ENCODE peak calls at places on chromosomes 6 and 20, in seven cellular contexts. H is heart left ventricle; Q is GM13976; M is globus pallidus; I is epithelial cell of esophagus; O is adrenal gland; D is stimulated activated CD8-positive, alpha-beta memory T cell treated with anti-CD3 and anti-CD28 coated beads, Interleukin-2, amount 100 ng/mL, for 1 hour. G is an unnamed sample.

GRCh38 chr6:12163149-12163548 is 127.0 kb upstream of the EDN1 start:
- DNase-seq in H (no peak), Q (peak; percentile 41), M (no peak), I (no peak), O (no peak), D (peak; percentile 7), G (no peak)

GRCh38 chr6:13427838-13428527 is 59.4 kb downstream of the GFOD1 start:
- DNase-seq in H (no peak), Q (peak; percentile 77), M (no peak), I (no peak), O (no peak), D (peak; percentile 48), G (no peak)

GRCh38 chr20:3563548-3564177 is 92.8 kb downstream of the ATRN start:
- DNase-seq in H (no peak), Q (peak; percentile 43), M (peak; percentile 40), I (peak; percentile 63), O (no peak), D (no peak), G (peak; percentile 38)

GRCh38 chr6:142925575-142926110 is 19.3 kb downstream of the HIVEP2 start:
- DNase-seq in H (no peak), Q (no peak), M (no peak), I (peak; percentile 29), O (no peak), D (no peak), G (no peak)

GRCh38 chr20:57069442-57069841 is 197.0 kb downstream of the BMP7 start:
- DNase-seq in H (no peak), Q (no peak), M (no peak), I (no peak), O (no peak), D (no peak), G (no peak)

GRCh38 chr6:144335315-144335861 is 50.3 kb downstream of the UTRN start:
- DNase-seq in H (no peak), Q (no peak), M (no peak), I (peak; percentile 58), O (no peak), D (no peak), G (no peak)

GRCh38 chr20:35515341-35515740 is 14.1 kb downstream of the C20orf173 start:
- DNase-seq in H (no peak), Q (no peak), M (no peak), I (no peak), O (no peak), D (no peak), G (no peak)

GRCh38 chr20:35702051-35702823 is 3.0 kb downstream of the ROMO1 start:
- DNase-seq in H (no peak), Q (no peak), M (no peak), I (peak; percentile 16), O (no peak), D (no peak), G (no peak)

GRCh38 chr6:169328112-169328801 is 74.6 kb upstream of the THBS2 start:
- DNase-seq in H (no peak), Q (no peak), M (no peak), I (peak; percentile 55), O (peak; percentile 76), D (no peak), G (no peak)

GRCh38 chr6:9520417-9521151 is 894.3 kb downstream of the TFAP2A start:
- DNase-seq in H (no peak), Q (no peak), M (no peak), I (peak; percentile 63), O (no peak), D (no peak), G (no peak)

GRCh38 chr6:159044899-159045727 is at the start of gene TAGAP:
- DNase-seq in H (peak; percentile 48), Q (peak; percentile 80), M (peak; percentile 61), I (peak; percentile 12), O (peak; percentile 75), D (peak; percentile 64), G (no peak)

GRCh38 chr6:99276747-99277146 is 72.7 kb downstream of the FAXC start:
- DNase-seq in H (no peak), Q (no peak), M (no peak), I (peak; percentile 36), O (no peak), D (no peak), G (no peak)

GRCh38 chr20:32535316-32535952 is 49.7 kb downstream of the NOL4L start:
- DNase-seq in H (no peak), Q (no peak), M (no peak), I (no peak), O (no peak), D (no peak), G (peak; percentile 84)

GRCh38 chr6:132964101-132964867 is 149.9 kb downstream of the RPS12 start:
- DNase-seq in H (no peak), Q (no peak), M (no peak), I (peak; percentile 40), O (no peak), D (no peak), G (no peak)

GRCh38 chr6:151034825-151035781 is 169.6 kb downstream of the MTHFD1L start:
- DNase-seq in H (no peak), Q (no peak), M (no peak), I (no peak), O (no peak), D (no peak), G (no peak)

GRCh38 chr6:123777554-123777953 is 26.1 kb upstream of the NKAIN2 start:
- DNase-seq in H (no peak), Q (no peak), M (peak; percentile 5), I (peak; percentile 43), O (no peak), D (no peak), G (peak; percentile 57)

GRCh38 chr6:127775371-127775770 is 125.5 kb downstream of the THEMIS start:
- DNase-seq in H (no peak), Q (no peak), M (no peak), I (no peak), O (no peak), D (no peak), G (no peak)

GRCh38 chr6:32568561-32568960 is 21.1 kb downstream of the HLA-DRB1 start:
- DNase-seq in H (no peak), Q (no peak), M (no peak), I (no peak), O (no peak), D (no peak), G (no peak)

GRCh38 chr6:165222315-165223025 is 86.9 kb downstream of the C6orf118 start:
- DNase-seq in H (no peak), Q (no peak), M (no peak), I (no peak), O (no peak), D (no peak), G (no peak)

GRCh38 chr6:45423901-45424627 is 46.3 kb upstream of the SUPT3H start:
- DNase-seq in H (peak; percentile 18), Q (no peak), M (no peak), I (peak; percentile 28), O (no peak), D (no peak), G (no peak)

GRCh38 chr6:132907915-132908314 is 93.5 kb downstream of the RPS12 start:
- DNase-seq in H (no peak), Q (no peak), M (no peak), I (peak; percentile 79), O (no peak), D (no peak), G (no peak)

GRCh38 chr6:89411019-89411268 is 1.1 kb downstream of the RRAGD start:
- DNase-seq in H (no peak), Q (no peak), M (no peak), I (no peak), O (no peak), D (no peak), G (peak; percentile 66)

GRCh38 chr6:30888472-30889137 is 4.3 kb downstream of the DDR1 start:
- DNase-seq in H (no peak), Q (peak; percentile 18), M (peak; percentile 77), I (no peak), O (peak; percentile 21), D (no peak), G (no peak)

GRCh38 chr20:32886652-32887051 is 27.9 kb downstream of the EFCAB8 start:
- DNase-seq in H (no peak), Q (no peak), M (no peak), I (no peak), O (no peak), D (no peak), G (no peak)

GRCh38 chr6:56821005-56821432 is 133.9 kb upstream of the BEND6 start:
- DNase-seq in H (no peak), Q (no peak), M (no peak), I (no peak), O (no peak), D (no peak), G (no peak)

GRCh38 chr6:43223175-43223574 is 6.1 kb downstream of the DNPH1 start:
- DNase-seq in H (no peak), Q (no peak), M (no peak), I (no peak), O (no peak), D (no peak), G (no peak)

GRCh38 chr20:8932192-8933150 is 136.4 kb upstream of the PLCB4 start:
- DNase-seq in H (no peak), Q (no peak), M (no peak), I (peak; percentile 14), O (no peak), D (no peak), G (no peak)

GRCh38 chr6:107396226-107396625 is 63.1 kb downstream of the PDSS2 start:
- DNase-seq in H (no peak), Q (no peak), M (no peak), I (no peak), O (no peak), D (no peak), G (no peak)

GRCh38 chr6:46042355-46042999 is 26.8 kb upstream of the CLIC5 start:
- DNase-seq in H (peak; percentile 23), Q (peak; percentile 40), M (peak; percentile 41), I (peak; percentile 62), O (no peak), D (no peak), G (peak; percentile 7)

GRCh38 chr20:50467618-50468373 is 42.4 kb upstream of the PTPN1 start:
- DNase-seq in H (no peak), Q (no peak), M (no peak), I (peak; percentile 66), O (peak; percentile 64), D (no peak), G (peak; percentile 40)

GRCh38 chr6:110661426-110661825 is 153.8 kb downstream of the CDK19 start:
- DNase-seq in H (no peak), Q (no peak), M (no peak), I (peak; percentile 75), O (no peak), D (no peak), G (no peak)

GRCh38 chr6:11826779-11827178 is 48.2 kb upstream of the ADTRP start:
- DNase-seq in H (no peak), Q (no peak), M (no peak), I (no peak), O (no peak), D (no peak), G (no peak)

GRCh38 chr20:21555470-21556120 is 41.7 kb upstream of the NKX2-2 start:
- DNase-seq in H (no peak), Q (no peak), M (no peak), I (no peak), O (no peak), D (no peak), G (no peak)

GRCh38 chr6:25369450-25370086 is 90.4 kb downstream of the CARMIL1 start:
- DNase-seq in H (peak; percentile 40), Q (no peak), M (peak; percentile 31), I (peak; percentile 50), O (no peak), D (no peak), G (peak; percentile 39)

GRCh38 chr6:34142046-34142445 is 3.8 kb downstream of the GRM4 start:
- DNase-seq in H (no peak), Q (no peak), M (no peak), I (no peak), O (no peak), D (no peak), G (peak; percentile 64)

G was measured in G401.